ENCODE peak calls at places on chromosomes 16 and 17, in nine cellular contexts. G, M, E, P, R, S, C, L and Q are unnamed samples.
A peak's percentile ranks its signal among the peaks of the same experiment; 100 is the strongest.

GRCh38 chr16:81313731-81314602 is 795 bp upstream of the GAN start:
- DNase-seq in G (peak; percentile 69), M (no peak), E (peak; percentile 24), P (peak; percentile 83), R (no peak), S (no peak), C (no peak), L (peak; percentile 4), Q (no peak)

GRCh38 chr16:53872248-53873221 is 168.6 kb downstream of the FTO start:
- DNase-seq in G (no peak), M (no peak), E (no peak), P (no peak), R (no peak), S (no peak), C (no peak), L (no peak), Q (no peak)

GRCh38 chr16:87436225-87437172 is 44.4 kb downstream of the MAP1LC3B start:
- DNase-seq in G (no peak), M (no peak), E (no peak), P (no peak), R (no peak), S (no peak), C (no peak), L (no peak), Q (no peak)

GRCh38 chr16:8530756-8531155 is 59.6 kb downstream of the TMEM114 start:
- DNase-seq in G (no peak), M (no peak), E (no peak), P (no peak), R (no peak), S (no peak), C (no peak), L (peak; percentile 59), Q (no peak)

GRCh38 chr17:47607481-47607880 is 42.2 kb upstream of the KPNB1 start:
- DNase-seq in G (no peak), M (no peak), E (no peak), P (no peak), R (no peak), S (no peak), C (no peak), L (no peak), Q (no peak)

GRCh38 chr16:9322735-9323134 is 231.3 kb downstream of the HAPSTR1 start:
- DNase-seq in G (no peak), M (no peak), E (no peak), P (no peak), R (no peak), S (no peak), C (no peak), L (no peak), Q (no peak)

GRCh38 chr17:74859439-74860228 is at the start of gene GRIN2C:
- DNase-seq in G (no peak), M (peak; percentile 4), E (no peak), P (no peak), R (peak; percentile 24), S (no peak), C (peak; percentile 16), L (peak; percentile 51), Q (no peak)

GRCh38 chr16:3511286-3512180 is 10.7 kb downstream of the CLUAP1 start:
- DNase-seq in G (peak; percentile 24), M (no peak), E (no peak), P (peak; percentile 33), R (no peak), S (no peak), C (no peak), L (no peak), Q (no peak)

GRCh38 chr16:19389246-19389645 is 28.4 kb upstream of the TMC5 start:
- DNase-seq in G (peak; percentile 80), M (peak; percentile 12), E (peak; percentile 14), P (peak; percentile 62), R (peak; percentile 24), S (peak; percentile 27), C (peak; percentile 83), L (peak; percentile 72), Q (peak; percentile 72)

GRCh38 chr17:14780116-14780515 is 479.2 kb downstream of the HS3ST3B1 start:
- DNase-seq in G (no peak), M (no peak), E (peak; percentile 54), P (peak; percentile 87), R (no peak), S (no peak), C (no peak), L (no peak), Q (no peak)

GRCh38 chr17:62703776-62704380 is 76.4 kb downstream of the MRC2 start:
- DNase-seq in G (peak; percentile 92), M (peak; percentile 58), E (peak; percentile 71), P (peak; percentile 79), R (peak; percentile 62), S (peak; percentile 65), C (peak; percentile 72), L (peak; percentile 59), Q (peak; percentile 6)

GRCh38 chr16:75377971-75378386 is 55.3 kb downstream of the CFDP1 start:
- DNase-seq in G (peak; percentile 39), M (no peak), E (peak; percentile 74), P (peak; percentile 13), R (no peak), S (no peak), C (no peak), L (no peak), Q (no peak)

GRCh38 chr17:50806141-50806643 is 29.2 kb upstream of the WFIKKN2 start:
- DNase-seq in G (peak; percentile 65), M (no peak), E (no peak), P (no peak), R (no peak), S (no peak), C (peak; percentile 15), L (no peak), Q (no peak)

GRCh38 chr17:67801626-67802175 is 23.6 kb upstream of the BPTF start:
- DNase-seq in G (peak; percentile 68), M (no peak), E (no peak), P (peak; percentile 18), R (no peak), S (no peak), C (no peak), L (no peak), Q (no peak)

GRCh38 chr17:1725642-1726511 is 1.4 kb downstream of the WDR81 start:
- DNase-seq in G (no peak), M (no peak), E (no peak), P (no peak), R (no peak), S (no peak), C (no peak), L (no peak), Q (no peak)

GRCh38 chr17:82343560-82343959 is 10.0 kb upstream of the SECTM1 start:
- DNase-seq in G (no peak), M (no peak), E (no peak), P (no peak), R (no peak), S (no peak), C (no peak), L (no peak), Q (no peak)

GRCh38 chr16:56450275-56450889 is 750 bp downstream of the NUDT21 start:
- DNase-seq in G (no peak), M (no peak), E (no peak), P (peak; percentile 32), R (no peak), S (no peak), C (no peak), L (no peak), Q (no peak)

GRCh38 chr16:79334127-79334526 is 266.4 kb downstream of the MAF start:
- DNase-seq in G (peak; percentile 46), M (no peak), E (no peak), P (peak; percentile 46), R (peak; percentile 18), S (no peak), C (no peak), L (peak; percentile 10), Q (no peak)

GRCh38 chr16:21610006-21610544 is 10.7 kb downstream of the METTL9 start:
- DNase-seq in G (no peak), M (no peak), E (no peak), P (no peak), R (no peak), S (no peak), C (no peak), L (no peak), Q (no peak)

GRCh38 chr16:73565925-73566324 is 518.0 kb upstream of the ZFHX3 start:
- DNase-seq in G (no peak), M (no peak), E (no peak), P (no peak), R (no peak), S (no peak), C (no peak), L (no peak), Q (no peak)

GRCh38 chr16:77402672-77403071 is 32.2 kb downstream of the ADAMTS18 start:
- DNase-seq in G (no peak), M (no peak), E (no peak), P (no peak), R (no peak), S (no peak), C (no peak), L (peak; percentile 43), Q (no peak)

GRCh38 chr16:49833055-49833454 is 22.9 kb downstream of the ZNF423 start:
- DNase-seq in G (no peak), M (no peak), E (no peak), P (no peak), R (no peak), S (no peak), C (no peak), L (peak; percentile 28), Q (no peak)

GRCh38 chr17:30550512-30551273 is 73.5 kb downstream of the GOSR1 start:
- DNase-seq in G (no peak), M (no peak), E (no peak), P (no peak), R (no peak), S (peak; percentile 4), C (no peak), L (no peak), Q (no peak)

GRCh38 chr16:66691234-66691633 is 5.3 kb downstream of the CMTM4 start:
- DNase-seq in G (no peak), M (no peak), E (no peak), P (no peak), R (no peak), S (no peak), C (no peak), L (no peak), Q (no peak)

GRCh38 chr17:75153854-75154194 is 488 bp downstream of the JPT1 start:
- DNase-seq in G (no peak), M (peak; percentile 18), E (no peak), P (no peak), R (no peak), S (no peak), C (no peak), L (no peak), Q (no peak)

GRCh38 chr17:75531724-75532090 is 6.2 kb downstream of the LLGL2 start:
- DNase-seq in G (no peak), M (no peak), E (no peak), P (no peak), R (no peak), S (no peak), C (no peak), L (no peak), Q (no peak)

GRCh38 chr17:2180768-2181167 is 122.8 kb downstream of the SMG6 start:
- DNase-seq in G (no peak), M (no peak), E (no peak), P (no peak), R (no peak), S (no peak), C (no peak), L (no peak), Q (no peak)

GRCh38 chr16:59593256-59593655 is 859.1 kb upstream of the GOT2 start:
- DNase-seq in G (no peak), M (no peak), E (no peak), P (no peak), R (no peak), S (no peak), C (no peak), L (no peak), Q (no peak)

GRCh38 chr17:1203967-1204291 is 24.1 kb upstream of the ABR start:
- DNase-seq in G (no peak), M (no peak), E (no peak), P (no peak), R (no peak), S (no peak), C (no peak), L (no peak), Q (no peak)

GRCh38 chr17:77821114-77821513 is 137.4 kb upstream of the TNRC6C start:
- DNase-seq in G (peak; percentile 74), M (no peak), E (no peak), P (peak; percentile 42), R (no peak), S (peak; percentile 11), C (no peak), L (no peak), Q (no peak)

GRCh38 chr16:72905581-72905980 is 142.3 kb downstream of the ZFHX3 start:
- DNase-seq in G (no peak), M (no peak), E (no peak), P (no peak), R (no peak), S (no peak), C (no peak), L (no peak), Q (no peak)